ENCODE peak calls at places on chromosomes 12 and 14, in four cellular contexts. E, S, N and D are unnamed samples.

GRCh38 chr12:52250048-52250990 is 17.3 kb downstream of the KRT7 start:
- DNase-seq in E (no peak), S (no peak), N (no peak), D (no peak)

GRCh38 chr14:88323520-88324199 is 591 bp upstream of the KCNK10 start:
- DNase-seq in E (no peak), S (no peak), N (no peak), D (peak)

GRCh38 chr12:5480218-5480952 is 48.5 kb downstream of the NTF3 start:
- DNase-seq in E (no peak), S (no peak), N (no peak), D (peak)

GRCh38 chr14:23061995-23062394 is 4.7 kb upstream of the CDH24 start:
- DNase-seq in E (peak), S (no peak), N (peak), D (no peak)

GRCh38 chr14:51138353-51139103 is 43.6 kb upstream of the TRIM9 start:
- DNase-seq in E (no peak), S (no peak), N (no peak), D (no peak)

GRCh38 chr12:96120359-96121100 is 73.6 kb upstream of the ELK3 start:
- DNase-seq in E (no peak), S (peak), N (no peak), D (no peak)

GRCh38 chr12:52147367-52147972 is 44.3 kb downstream of the KRT80 start:
- DNase-seq in E (peak), S (peak), N (peak), D (no peak)

GRCh38 chr12:110555509-110556406 is 27.4 kb downstream of the PPTC7 start:
- DNase-seq in E (no peak), S (no peak), N (no peak), D (no peak)

GRCh38 chr12:98532687-98533304 is 17.4 kb downstream of the TMPO start:
- DNase-seq in E (peak), S (peak), N (peak), D (no peak)

GRCh38 chr12:3571323-3571722 is 80.3 kb downstream of the PRMT8 start:
- DNase-seq in E (no peak), S (no peak), N (no peak), D (no peak)

GRCh38 chr14:68665116-68665515 is 127.8 kb downstream of the ZFP36L1 start:
- DNase-seq in E (no peak), S (no peak), N (no peak), D (peak)

GRCh38 chr14:104601786-104602185 is 2.8 kb downstream of the TMEM179 start:
- DNase-seq in E (no peak), S (no peak), N (no peak), D (no peak)

GRCh38 chr14:22565391-22565945 is 23.6 kb downstream of the DAD1 start:
- DNase-seq in E (no peak), S (no peak), N (no peak), D (no peak)

GRCh38 chr12:111276189-111276588 is 92.7 kb downstream of the PHETA1 start:
- DNase-seq in E (no peak), S (no peak), N (no peak), D (no peak)

GRCh38 chr14:94284221-94284620 is 8.8 kb downstream of the SERPINA10 start:
- DNase-seq in E (no peak), S (no peak), N (no peak), D (no peak)

GRCh38 chr12:120959111-120959878 is 19.0 kb upstream of the HNF1A start:
- DNase-seq in E (no peak), S (peak), N (no peak), D (no peak)

GRCh38 chr14:88233915-88234314 is 89.2 kb downstream of the KCNK10 start:
- DNase-seq in E (peak), S (peak), N (peak), D (no peak)

GRCh38 chr12:112183591-112184021 is 58.2 kb downstream of the TRAFD1 start:
- DNase-seq in E (no peak), S (no peak), N (no peak), D (no peak)

GRCh38 chr12:4324366-4324765 is 3.4 kb downstream of the TIGAR start:
- DNase-seq in E (no peak), S (no peak), N (no peak), D (no peak)

GRCh38 chr12:38887770-38888169 is 17.6 kb downstream of the CPNE8 start:
- DNase-seq in E (no peak), S (no peak), N (no peak), D (no peak)

GRCh38 chr12:124036117-124037109 is 63.4 kb downstream of the ZNF664 start:
- DNase-seq in E (peak), S (peak), N (peak), D (peak)

GRCh38 chr12:59365133-59365532 is 230.7 kb upstream of the SLC16A7 start:
- DNase-seq in E (no peak), S (no peak), N (no peak), D (no peak)

GRCh38 chr12:75994069-75994740 is 37.4 kb downstream of the PHLDA1 start:
- DNase-seq in E (no peak), S (no peak), N (no peak), D (no peak)

GRCh38 chr14:68089146-68089715 is 269.7 kb downstream of the RAD51B start:
- DNase-seq in E (peak), S (no peak), N (no peak), D (no peak)

GRCh38 chr12:47547077-47547476 is 158.8 kb downstream of the RPAP3 start:
- DNase-seq in E (no peak), S (peak), N (no peak), D (no peak)

DNA sequence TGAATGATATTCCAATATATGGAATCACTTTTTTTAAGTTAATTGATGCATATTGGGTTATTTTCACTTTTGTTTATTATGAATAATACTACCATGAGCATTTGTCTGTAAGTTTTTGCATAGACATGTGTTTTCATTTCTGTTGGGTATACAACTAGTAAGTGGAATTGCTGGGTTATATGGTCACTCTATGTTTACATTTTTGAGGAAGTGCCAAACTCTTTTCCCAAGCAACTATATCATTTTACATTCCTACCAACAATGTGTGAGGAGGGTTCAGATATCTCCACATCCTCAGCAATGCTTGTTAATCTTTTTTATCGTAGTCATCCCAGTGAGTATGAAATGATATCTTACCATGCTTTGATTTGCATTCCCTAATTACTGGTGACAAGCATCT is 64.0 kb downstream of the MON2 start:
- DNase-seq in E (no peak), S (no peak), N (no peak), D (no peak)
- TF ChIP-seq FOSL1 in E (no peak), S (no peak), N (no peak), D (no peak)

DNA sequence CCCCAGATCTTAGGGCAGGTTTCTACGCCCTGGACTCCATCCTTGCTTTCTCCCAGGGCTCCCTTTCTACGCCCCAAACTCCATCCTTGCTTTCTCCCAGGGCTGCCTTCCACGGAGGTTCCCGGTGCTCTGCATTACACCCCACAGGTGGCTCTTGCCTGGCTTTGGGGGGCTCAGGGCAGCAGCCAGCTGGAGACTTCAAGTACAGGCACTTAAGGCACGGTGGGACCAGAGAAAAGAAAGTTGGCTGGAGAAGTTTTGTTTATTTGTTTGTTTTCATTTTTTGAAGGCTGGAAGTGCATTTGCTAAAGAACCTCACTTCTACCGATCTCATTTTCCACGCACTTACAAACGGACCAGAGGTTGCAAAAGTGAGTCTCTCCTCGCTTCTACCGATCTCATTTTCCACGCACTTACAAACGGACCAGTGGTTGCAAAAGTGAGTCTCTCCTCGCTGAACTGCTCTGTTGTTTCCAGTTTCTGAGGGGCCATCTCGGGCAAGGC is 103.8 kb upstream of the MED13L start:
- DNase-seq in E (no peak), S (no peak), N (no peak), D (no peak)
- H3K27ac ChIP-seq in E (no peak), S (peak), N (no peak), D (no peak)

GRCh38 chr14:63492391-63492790 is 50.8 kb downstream of the PPP2R5E start:
- DNase-seq in E (no peak), S (no peak), N (no peak), D (no peak)
- TF ChIP-seq FOSL1 in E (no peak), S (no peak), N (no peak), D (no peak)

GRCh38 chr14:81594012-81594411 is 60.4 kb upstream of the SEL1L start:
- DNase-seq in E (no peak), S (no peak), N (peak), D (no peak)
- H3K27ac ChIP-seq in E (no peak), S (no peak), N (no peak), D (no peak)

GRCh38 chr12:50732591-50732990 is 31.3 kb upstream of the ATF1 start:
- DNase-seq in E (peak), S (peak), N (no peak), D (no peak)
- TF ChIP-seq FOSL1 in E (peak), S (peak), N (no peak), D (no peak)

DNA sequence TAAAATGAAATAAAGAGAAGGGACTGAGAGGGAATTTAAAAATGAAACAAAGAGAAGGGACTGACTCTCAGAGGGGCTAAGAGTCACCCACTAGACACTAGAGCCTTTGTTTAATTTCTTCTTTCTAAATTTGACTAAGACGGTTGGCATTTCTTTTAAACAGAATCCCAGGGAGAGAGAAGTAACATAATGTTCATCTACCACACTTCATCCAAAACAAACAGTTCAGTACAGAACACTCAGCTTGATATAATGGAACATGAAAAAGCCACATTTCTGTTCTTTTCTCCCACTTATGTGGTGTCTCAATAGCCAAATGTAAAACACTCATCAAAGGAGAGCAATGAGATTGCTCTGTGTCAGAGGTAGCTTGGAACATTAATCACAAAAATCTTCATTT is 10.1 kb upstream of the NT5DC3 start:
- DNase-seq in E (no peak), S (no peak), N (no peak), D (no peak)
- H3K27ac ChIP-seq in E (no peak), S (no peak), N (no peak), D (no peak)

GRCh38 chr12:104097954-104098353 is 33.6 kb downstream of the HCFC2 start:
- DNase-seq in E (no peak), S (no peak), N (no peak), D (no peak)
- TF ChIP-seq FOSL1 in E (no peak), S (no peak), N (no peak), D (no peak)

GRCh38 chr12:19200261-19200660 is 70.7 kb downstream of the PLEKHA5 start:
- DNase-seq in E (no peak), S (no peak), N (no peak), D (no peak)
- H3K27ac ChIP-seq in E (no peak), S (no peak), N (no peak), D (no peak)

GRCh38 chr14:73786632-73786941 is 65.0 kb upstream of the PTGR2 start:
- DNase-seq in E (no peak), S (peak), N (no peak), D (no peak)
- TF ChIP-seq FOSL1 in E (no peak), S (no peak), N (no peak), D (no peak)